ENCODE peak calls at places on chromosomes 13 and 19, in six cellular contexts. N, F, P, I, U and L are unnamed samples.

GRCh38 chr13:32426981-32427851 is 714 bp downstream of the N4BP2L1 start:
- DNase-seq in P (no peak), F (peak; percentile 31), N (peak; percentile 84), U (no peak), I (no peak), L (no peak)

GRCh38 chr13:85486663-85487062 is 312.6 kb downstream of the SLITRK6 start:
- DNase-seq in P (no peak), I (no peak), U (no peak), F (no peak), N (no peak), L (no peak)

GRCh38 chr13:113816248-113816924 is 47.5 kb downstream of the GAS6 start:
- DNase-seq in N (no peak), F (no peak), U (no peak), P (no peak), I (no peak), L (peak; percentile 48)

GRCh38 chr19:10018219-10018618 is 4.9 kb downstream of the RDH8 start:
- DNase-seq in U (no peak), P (no peak), N (no peak), I (no peak), F (no peak), L (peak; percentile 52)

GRCh38 chr19:45498411-45499195 is at the start of gene PPM1N:
- DNase-seq in N (peak; percentile 72), F (no peak), U (no peak), I (no peak), P (peak; percentile 80), L (no peak)

GRCh38 chr19:30267332-30267731 is 104.9 kb upstream of the ZNF536 start:
- DNase-seq in P (no peak), I (no peak), N (no peak), U (no peak), F (no peak), L (no peak)

GRCh38 chr19:15398501-15399233 is 19.1 kb upstream of the AKAP8 start:
- DNase-seq in P (no peak), N (no peak), U (no peak), I (no peak), F (no peak), L (no peak)

GRCh38 chr19:53158119-53158656 is 665 bp downstream of the ZNF347 start:
- DNase-seq in N (peak; percentile 68), U (peak; percentile 14), P (no peak), F (peak; percentile 47), I (no peak), L (no peak)

GRCh38 chr19:53624776-53625540 is 6.8 kb upstream of the DPRX start:
- DNase-seq in F (no peak), I (no peak), P (no peak), U (no peak), N (no peak), L (no peak)

GRCh38 chr13:97498419-97498818 is 64.5 kb downstream of the RAP2A start:
- DNase-seq in N (no peak), P (no peak), I (no peak), F (no peak), U (no peak), L (no peak)

GRCh38 chr19:10915511-10916091 is 12.8 kb downstream of the YIPF2 start:
- DNase-seq in U (peak; percentile 87), F (no peak), P (peak; percentile 54), N (no peak), I (peak; percentile 59), L (peak; percentile 91)

GRCh38 chr13:95485518-95486144 is 66.9 kb upstream of the CLDN10 start:
- DNase-seq in U (no peak), I (no peak), F (no peak), N (no peak), P (no peak), L (no peak)

GRCh38 chr19:44182145-44182544 is 17.2 kb downstream of the ZNF226 start:
- DNase-seq in F (no peak), U (no peak), P (no peak), N (no peak), I (no peak), L (no peak)